ENCODE peak calls at places on chromosomes 16 and 17, in nine cellular contexts. One of them, this sample, is unnamed.

GRCh38 chr16:886084-886543 is 84.7 kb downstream of the LMF1 start:
- DNase-seq in GM23248: no peak
- DNase-seq in mammary epithelial cell: no peak
- DNase-seq in left ventricle myocardium inferior: no peak
- DNase-seq in prostate gland: no peak
- DNase-seq in spleen: peak; percentile 58
- DNase-seq in tibial artery: no peak
- DNase-seq in heart left ventricle: no peak
- DNase-seq in K562: no peak
- DNase-seq in this sample: no peak

GRCh38 chr17:63096426-63096825 is 130.4 kb downstream of the TANC2 start:
- DNase-seq in GM23248: peak; percentile 65
- DNase-seq in mammary epithelial cell: no peak
- DNase-seq in left ventricle myocardium inferior: no peak
- DNase-seq in prostate gland: no peak
- DNase-seq in spleen: no peak
- DNase-seq in tibial artery: no peak
- DNase-seq in heart left ventricle: no peak
- DNase-seq in K562: no peak
- DNase-seq in this sample: no peak

GRCh38 chr16:11517926-11518325 is 68.8 kb downstream of the LITAF start:
- DNase-seq in GM23248: no peak
- DNase-seq in mammary epithelial cell: no peak
- DNase-seq in left ventricle myocardium inferior: no peak
- DNase-seq in prostate gland: no peak
- DNase-seq in spleen: no peak
- DNase-seq in tibial artery: no peak
- DNase-seq in heart left ventricle: no peak
- DNase-seq in K562: no peak
- DNase-seq in this sample: no peak

GRCh38 chr17:13671341-13671740 is 69.6 kb upstream of the HS3ST3A1 start:
- DNase-seq in GM23248: peak; percentile 3
- DNase-seq in mammary epithelial cell: no peak
- DNase-seq in left ventricle myocardium inferior: no peak
- DNase-seq in prostate gland: no peak
- DNase-seq in spleen: no peak
- DNase-seq in tibial artery: no peak
- DNase-seq in heart left ventricle: no peak
- DNase-seq in K562: no peak
- DNase-seq in this sample: no peak

GRCh38 chr17:49913226-49914095 is 55.5 kb upstream of the DLX4 start:
- DNase-seq in GM23248: peak; percentile 87
- DNase-seq in mammary epithelial cell: peak; percentile 42
- DNase-seq in left ventricle myocardium inferior: no peak
- DNase-seq in prostate gland: no peak
- DNase-seq in spleen: no peak
- DNase-seq in tibial artery: no peak
- DNase-seq in heart left ventricle: no peak
- DNase-seq in K562: peak; percentile 30
- DNase-seq in this sample: no peak

GRCh38 chr17:73402466-73402865 is 90.7 kb upstream of the CDC42EP4 start:
- DNase-seq in GM23248: no peak
- DNase-seq in mammary epithelial cell: no peak
- DNase-seq in left ventricle myocardium inferior: no peak
- DNase-seq in prostate gland: no peak
- DNase-seq in spleen: peak; percentile 22
- DNase-seq in tibial artery: no peak
- DNase-seq in heart left ventricle: no peak
- DNase-seq in K562: no peak
- DNase-seq in this sample: no peak

GRCh38 chr17:18156171-18156975 is 27.3 kb upstream of the ALKBH5 start:
- DNase-seq in GM23248: peak; percentile 55
- DNase-seq in mammary epithelial cell: no peak
- DNase-seq in left ventricle myocardium inferior: no peak
- DNase-seq in prostate gland: no peak
- DNase-seq in spleen: no peak
- DNase-seq in tibial artery: no peak
- DNase-seq in heart left ventricle: no peak
- DNase-seq in K562: peak; percentile 29
- DNase-seq in this sample: no peak

GRCh38 chr16:2829501-2830354 is at the start of gene ZG16B:
- DNase-seq in GM23248: no peak
- DNase-seq in mammary epithelial cell: peak; percentile 35
- DNase-seq in left ventricle myocardium inferior: no peak
- DNase-seq in prostate gland: peak; percentile 88
- DNase-seq in spleen: peak; percentile 72
- DNase-seq in tibial artery: no peak
- DNase-seq in heart left ventricle: no peak
- DNase-seq in K562: no peak
- DNase-seq in this sample: no peak

GRCh38 chr17:73991260-73991659 is 212.2 kb upstream of the RPL38 start:
- DNase-seq in GM23248: no peak
- DNase-seq in mammary epithelial cell: no peak
- DNase-seq in left ventricle myocardium inferior: no peak
- DNase-seq in prostate gland: no peak
- DNase-seq in spleen: no peak
- DNase-seq in tibial artery: no peak
- DNase-seq in heart left ventricle: no peak
- DNase-seq in K562: no peak
- DNase-seq in this sample: no peak

GRCh38 chr17:28544402-28545140 is 7.9 kb downstream of the UNC119 start:
- DNase-seq in GM23248: no peak
- DNase-seq in mammary epithelial cell: no peak
- DNase-seq in left ventricle myocardium inferior: no peak
- DNase-seq in prostate gland: no peak
- DNase-seq in spleen: peak; percentile 12
- DNase-seq in tibial artery: no peak
- DNase-seq in heart left ventricle: no peak
- DNase-seq in K562: no peak
- DNase-seq in this sample: no peak

GRCh38 chr16:15856901-15857778 is at the start of gene MYH11:
- DNase-seq in GM23248: peak; percentile 22
- DNase-seq in mammary epithelial cell: peak; percentile 31
- DNase-seq in left ventricle myocardium inferior: no peak
- DNase-seq in prostate gland: no peak
- DNase-seq in spleen: no peak
- DNase-seq in tibial artery: peak; percentile 85
- DNase-seq in heart left ventricle: no peak
- DNase-seq in K562: no peak
- DNase-seq in this sample: no peak

GRCh38 chr16:85390511-85391174 is 222.5 kb upstream of the GSE1 start:
- DNase-seq in GM23248: peak; percentile 97
- DNase-seq in mammary epithelial cell: peak; percentile 89
- DNase-seq in left ventricle myocardium inferior: peak; percentile 68
- DNase-seq in prostate gland: peak; percentile 91
- DNase-seq in spleen: peak; percentile 77
- DNase-seq in tibial artery: peak; percentile 92
- DNase-seq in heart left ventricle: peak; percentile 66
- DNase-seq in K562: peak; percentile 94
- DNase-seq in this sample: no peak

GRCh38 chr16:88389191-88389590 is 6.4 kb downstream of the ZNF469 start:
- DNase-seq in GM23248: no peak
- DNase-seq in mammary epithelial cell: no peak
- DNase-seq in left ventricle myocardium inferior: no peak
- DNase-seq in prostate gland: no peak
- DNase-seq in spleen: no peak
- DNase-seq in tibial artery: no peak
- DNase-seq in heart left ventricle: no peak
- DNase-seq in K562: no peak
- DNase-seq in this sample: no peak
- H3K27ac ChIP-seq in GM23248: no peak overlapping the region
- H3K27ac ChIP-seq in mammary epithelial cell: no peak overlapping the region
- H3K27ac ChIP-seq in left ventricle myocardium inferior: no peak overlapping the region
- H3K27ac ChIP-seq in prostate gland: no peak overlapping the region
- H3K27ac ChIP-seq in spleen: no peak overlapping the region
- H3K27ac ChIP-seq in tibial artery: no peak overlapping the region
- H3K27ac ChIP-seq in heart left ventricle: no peak overlapping the region
- H3K27ac ChIP-seq in K562: no peak overlapping the region
- H3K27ac ChIP-seq in this sample: no peak overlapping the region

GRCh38 chr17:57045868-57046671 is 39.0 kb upstream of the AKAP1 start:
- DNase-seq in GM23248: peak; percentile 23
- DNase-seq in mammary epithelial cell: peak; percentile 30
- DNase-seq in left ventricle myocardium inferior: no peak
- DNase-seq in prostate gland: no peak
- DNase-seq in spleen: peak; percentile 80
- DNase-seq in tibial artery: peak; percentile 69
- DNase-seq in heart left ventricle: peak; percentile 18
- DNase-seq in K562: no peak
- DNase-seq in this sample: no peak
- H3K4me3 ChIP-seq in GM23248: peak overlapping the region; percentile 9
- H3K4me3 ChIP-seq in mammary epithelial cell: no peak overlapping the region
- H3K4me3 ChIP-seq in left ventricle myocardium inferior: peak overlapping the region; percentile 63
- H3K4me3 ChIP-seq in prostate gland: no peak overlapping the region
- H3K4me3 ChIP-seq in spleen: peak overlapping the region; percentile 71
- H3K4me3 ChIP-seq in tibial artery: peak overlapping the region; percentile 41
- H3K4me3 ChIP-seq in heart left ventricle: peak overlapping the region; percentile 32
- H3K4me3 ChIP-seq in K562: no peak overlapping the region
- H3K4me3 ChIP-seq in this sample: peak overlapping the region; percentile 43

DNA sequence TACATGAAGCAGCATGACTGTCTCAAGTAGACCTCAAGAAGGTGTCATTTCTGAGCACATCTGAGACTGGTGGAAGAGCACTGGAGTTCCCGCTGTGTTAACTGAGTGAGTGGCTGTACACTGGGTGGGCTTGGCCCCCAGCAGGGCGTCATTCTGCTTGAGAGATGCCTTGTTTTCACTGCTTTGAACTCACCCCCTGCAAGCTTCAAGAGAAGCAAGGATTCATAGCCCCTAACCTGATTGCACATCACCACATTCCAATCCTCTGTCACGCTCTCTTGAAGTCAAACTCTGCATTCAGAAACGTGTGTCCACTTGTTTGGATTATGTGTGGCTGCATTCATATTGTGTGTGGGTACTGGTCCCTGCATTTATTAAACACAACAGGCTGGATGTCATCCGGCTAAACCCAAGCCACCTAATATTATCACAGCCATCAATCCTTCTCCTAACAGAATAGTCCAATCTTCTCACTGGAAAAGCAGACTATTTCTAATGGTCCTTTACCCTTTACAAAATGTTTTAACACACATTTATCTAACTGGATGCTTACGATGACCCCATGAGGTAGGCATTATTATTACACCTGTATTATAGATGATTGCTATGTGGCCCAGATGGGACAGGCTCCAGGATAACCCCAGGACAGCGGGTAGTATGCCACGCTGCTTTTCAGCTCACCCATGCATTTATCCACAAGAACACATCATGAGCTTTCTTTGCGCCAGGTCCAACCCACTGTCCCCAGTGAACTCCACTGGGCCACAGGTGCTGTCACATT is 76.3 kb downstream of the USP31 start:
- DNase-seq in GM23248: peak; percentile 57
- DNase-seq in mammary epithelial cell: peak; percentile 92
- DNase-seq in left ventricle myocardium inferior: no peak
- DNase-seq in prostate gland: no peak
- DNase-seq in spleen: no peak
- DNase-seq in tibial artery: no peak
- DNase-seq in heart left ventricle: no peak
- DNase-seq in K562: no peak
- DNase-seq in this sample: no peak
- H3K27ac ChIP-seq in GM23248: peak overlapping the region; percentile 92
- H3K27ac ChIP-seq in mammary epithelial cell: peak overlapping the region; percentile 93
- H3K27ac ChIP-seq in left ventricle myocardium inferior: peak overlapping the region; percentile 92
- H3K27ac ChIP-seq in prostate gland: no peak overlapping the region
- H3K27ac ChIP-seq in spleen: no peak overlapping the region
- H3K27ac ChIP-seq in tibial artery: peak overlapping the region; percentile 61
- H3K27ac ChIP-seq in heart left ventricle: peak overlapping the region; percentile 89
- H3K27ac ChIP-seq in K562: no peak overlapping the region
- H3K27ac ChIP-seq in this sample: no peak overlapping the region

GRCh38 chr16:75045424-75045823 is 46.6 kb downstream of the ZNRF1 start:
- DNase-seq in GM23248: no peak
- DNase-seq in mammary epithelial cell: no peak
- DNase-seq in left ventricle myocardium inferior: no peak
- DNase-seq in prostate gland: no peak
- DNase-seq in spleen: no peak
- DNase-seq in tibial artery: no peak
- DNase-seq in heart left ventricle: no peak
- DNase-seq in K562: no peak
- DNase-seq in this sample: no peak
- H3K4me3 ChIP-seq in GM23248: no peak overlapping the region
- H3K4me3 ChIP-seq in mammary epithelial cell: no peak overlapping the region
- H3K4me3 ChIP-seq in left ventricle myocardium inferior: peak overlapping the region; percentile 27
- H3K4me3 ChIP-seq in prostate gland: no peak overlapping the region
- H3K4me3 ChIP-seq in spleen: no peak overlapping the region
- H3K4me3 ChIP-seq in tibial artery: no peak overlapping the region
- H3K4me3 ChIP-seq in heart left ventricle: no peak overlapping the region
- H3K4me3 ChIP-seq in K562: no peak overlapping the region
- H3K4me3 ChIP-seq in this sample: no peak overlapping the region

GRCh38 chr17:21013983-21014382 is 28.8 kb downstream of the USP22 start:
- DNase-seq in GM23248: no peak
- DNase-seq in mammary epithelial cell: no peak
- DNase-seq in left ventricle myocardium inferior: no peak
- DNase-seq in prostate gland: no peak
- DNase-seq in spleen: no peak
- DNase-seq in tibial artery: peak; percentile 23
- DNase-seq in heart left ventricle: no peak
- DNase-seq in K562: no peak
- DNase-seq in this sample: no peak
- H3K27ac ChIP-seq in GM23248: no peak overlapping the region
- H3K27ac ChIP-seq in mammary epithelial cell: no peak overlapping the region
- H3K27ac ChIP-seq in left ventricle myocardium inferior: no peak overlapping the region
- H3K27ac ChIP-seq in prostate gland: no peak overlapping the region
- H3K27ac ChIP-seq in spleen: no peak overlapping the region
- H3K27ac ChIP-seq in tibial artery: no peak overlapping the region
- H3K27ac ChIP-seq in heart left ventricle: no peak overlapping the region
- H3K27ac ChIP-seq in K562: no peak overlapping the region
- H3K27ac ChIP-seq in this sample: no peak overlapping the region

DNA sequence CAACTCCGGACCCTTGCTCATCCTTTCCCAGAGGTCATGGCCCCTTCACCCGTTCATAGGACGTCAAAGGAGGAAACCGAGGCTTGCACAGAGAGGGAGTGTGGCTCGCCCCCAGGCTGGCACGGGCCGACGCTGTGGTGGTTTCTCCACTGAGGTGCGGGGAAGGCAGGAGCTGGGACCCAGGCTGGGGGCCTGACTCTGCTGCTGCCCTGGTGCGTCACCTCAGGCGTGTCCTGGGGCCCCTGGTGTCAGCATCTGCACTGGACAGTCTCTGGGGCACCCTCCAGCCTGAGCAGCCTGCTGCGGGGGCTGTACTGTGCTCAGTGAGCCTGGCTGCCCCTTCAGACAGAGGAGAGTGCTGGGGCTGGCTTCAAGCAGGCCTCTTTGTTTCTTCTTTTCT is 7.4 kb downstream of the MAP2K3 start:
- DNase-seq in GM23248: no peak
- DNase-seq in mammary epithelial cell: no peak
- DNase-seq in left ventricle myocardium inferior: no peak
- DNase-seq in prostate gland: no peak
- DNase-seq in spleen: no peak
- DNase-seq in tibial artery: no peak
- DNase-seq in heart left ventricle: no peak
- DNase-seq in K562: no peak
- DNase-seq in this sample: no peak
- H3K4me3 ChIP-seq in GM23248: no peak overlapping the region
- H3K4me3 ChIP-seq in mammary epithelial cell: no peak overlapping the region
- H3K4me3 ChIP-seq in left ventricle myocardium inferior: no peak overlapping the region
- H3K4me3 ChIP-seq in prostate gland: no peak overlapping the region
- H3K4me3 ChIP-seq in spleen: no peak overlapping the region
- H3K4me3 ChIP-seq in tibial artery: no peak overlapping the region
- H3K4me3 ChIP-seq in heart left ventricle: no peak overlapping the region
- H3K4me3 ChIP-seq in K562: no peak overlapping the region
- H3K4me3 ChIP-seq in this sample: no peak overlapping the region

This sample was measured in effector memory CD4-positive, alpha-beta T cell.